ENCODE peak calls at places on chromosome 18, in four cellular contexts. S is adrenal gland, H is NB4, T is A549. F is an unnamed sample.

GRCh38 chr18:77090546-77091200 is 41.9 kb downstream of the MBP start:
- DNase-seq in S (no peak), H (no peak), T (no peak), F (no peak)

GRCh38 chr18:51300912-51301311 is 103.4 kb upstream of the MEX3C start:
- DNase-seq in S (no peak), H (no peak), T (no peak), F (no peak)

GRCh38 chr18:58307441-58307840 is 263.4 kb downstream of the NEDD4L start:
- DNase-seq in S (no peak), H (no peak), T (no peak), F (no peak)

GRCh38 chr18:38369772-38370690 is 804.4 kb upstream of the CELF4 start:
- DNase-seq in S (no peak), H (no peak), T (no peak), F (no peak)

GRCh38 chr18:79485788-79486355 is 90.1 kb downstream of the NFATC1 start:
- DNase-seq in S (no peak), H (peak), T (no peak), F (no peak)

GRCh38 chr18:23926590-23926989 is 88.0 kb upstream of the TTC39C start:
- DNase-seq in S (no peak), H (no peak), T (no peak), F (no peak)

GRCh38 chr18:49648326-49648725 is 86.5 kb downstream of the LIPG start:
- DNase-seq in S (no peak), H (no peak), T (no peak), F (no peak)

GRCh38 chr18:34591920-34592444 is 118.1 kb upstream of the DTNA start:
- DNase-seq in S (no peak), H (no peak), T (no peak), F (no peak)

GRCh38 chr18:47968721-47969120 is 38.3 kb upstream of the SMAD2 start:
- DNase-seq in S (no peak), H (no peak), T (peak), F (no peak)

GRCh38 chr18:70333757-70334156 is 44.9 kb downstream of the SOCS6 start:
- DNase-seq in S (no peak), H (no peak), T (peak), F (no peak)

GRCh38 chr18:51192026-51192425 is 5.5 kb downstream of the MEX3C start:
- DNase-seq in S (no peak), H (no peak), T (no peak), F (no peak)

GRCh38 chr18:10245517-10246175 is 208.8 kb upstream of the APCDD1 start:
- DNase-seq in S (no peak), H (no peak), T (no peak), F (no peak)

GRCh38 chr18:3983351-3983969 is 471.6 kb downstream of the DLGAP1 start:
- DNase-seq in S (no peak), H (no peak), T (peak), F (no peak)

GRCh38 chr18:55783921-55784320 is 195.9 kb upstream of the TCF4 start:
- DNase-seq in S (no peak), H (no peak), T (no peak), F (no peak)

GRCh38 chr18:34659579-34660517 is 50.2 kb upstream of the DTNA start:
- DNase-seq in S (peak), H (peak), T (peak), F (no peak)

GRCh38 chr18:59950215-59950944 is 50.6 kb downstream of the PMAIP1 start:
- DNase-seq in S (no peak), H (no peak), T (no peak), F (no peak)

GRCh38 chr18:80245781-80246655 is 1.3 kb downstream of the PARD6G start:
- DNase-seq in S (no peak), H (no peak), T (no peak), F (no peak)

GRCh38 chr18:23253630-23254029 is 118.3 kb downstream of the CABLES1 start:
- DNase-seq in S (no peak), H (no peak), T (no peak), F (no peak)

GRCh38 chr18:6413554-6414117 is 1.1 kb downstream of the L3MBTL4 start:
- DNase-seq in S (peak), H (no peak), T (no peak), F (no peak)

GRCh38 chr18:6412933-6413472 is 1.7 kb downstream of the L3MBTL4 start:
- DNase-seq in S (no peak), H (no peak), T (no peak), F (no peak)

GRCh38 chr18:6414723-6415362 is at the start of gene L3MBTL4:
- DNase-seq in S (peak), H (no peak), T (no peak), F (peak)

GRCh38 chr18:6411367-6411766 is 3.3 kb downstream of the L3MBTL4 start:
- DNase-seq in S (no peak), H (no peak), T (no peak), F (no peak)

GRCh38 chr18:6414118-6414722 is 491 bp downstream of the L3MBTL4 start:
- DNase-seq in S (peak), H (no peak), T (no peak), F (peak)
- TF ChIP-seq POLR2A in S (peak), H (no peak), T (no peak), F (no peak)

DNA sequence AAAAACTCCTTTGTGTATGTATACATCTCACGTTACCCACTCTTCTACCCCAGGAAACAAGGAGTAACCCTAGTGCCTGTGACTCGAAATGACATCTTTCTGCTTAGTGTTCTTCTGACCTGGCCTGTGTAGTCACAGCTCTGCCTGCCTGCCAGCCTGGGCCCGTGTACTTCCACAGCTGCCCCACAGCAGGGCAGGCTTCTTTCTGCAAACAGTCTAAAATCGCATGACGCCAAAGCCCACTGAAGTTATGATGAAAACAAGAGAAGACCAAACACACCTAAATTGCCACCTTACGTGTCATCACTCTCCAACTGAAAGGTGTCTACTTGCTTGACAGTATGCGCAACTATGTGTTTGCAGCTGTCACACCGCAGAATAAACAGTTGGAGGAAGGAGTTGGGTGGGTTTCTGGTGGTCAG is 1.5 kb downstream of the GAREM1 start:
- DNase-seq in S (peak), H (no peak), T (peak), F (no peak)
- TF ChIP-seq POLR2A in S (peak), H (no peak), T (no peak), F (no peak)

GRCh38 chr18:54689319-54689718 is 98.3 kb downstream of the DYNAP start:
- DNase-seq in S (no peak), H (no peak), T (no peak), F (no peak)
- TF ChIP-seq POLR2A in S (no peak), H (no peak), T (no peak), F (no peak)

DNA sequence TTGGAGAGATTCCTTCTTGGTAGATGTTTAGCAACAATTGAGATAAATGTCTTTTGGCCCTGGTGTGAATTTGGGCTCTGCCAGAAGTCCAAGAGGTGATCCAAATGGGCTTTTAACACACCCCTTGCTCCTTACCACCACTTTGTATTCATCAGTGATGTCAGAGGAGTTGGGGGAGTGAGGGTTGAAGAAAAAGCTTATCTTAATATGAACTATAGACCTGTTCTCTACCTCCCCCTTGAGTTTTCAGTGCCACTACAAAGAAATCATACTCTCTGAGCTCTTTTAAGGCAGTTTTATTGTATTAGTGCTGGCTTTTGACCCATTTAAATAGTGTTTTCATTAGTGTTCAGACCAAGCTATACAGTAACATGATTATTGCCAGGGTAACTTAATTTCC is 229.1 kb downstream of the PHLPP1 start:
- DNase-seq in S (no peak), H (no peak), T (peak), F (no peak)
- TF ChIP-seq POLR2A in S (no peak), H (no peak), T (no peak), F (no peak)

GRCh38 chr18:75209129-75209951 is at the start of gene PTGR3:
- DNase-seq in S (peak), H (peak), T (peak), F (peak)
- TF ChIP-seq POLR2A in S (peak), H (peak), T (peak), F (peak)

GRCh38 chr18:74200780-74201179 is 52.5 kb downstream of the TIMM21 start:
- DNase-seq in S (no peak), H (no peak), T (no peak), F (no peak)

GRCh38 chr18:74194691-74195090 is 46.4 kb downstream of the TIMM21 start:
- DNase-seq in S (no peak), H (no peak), T (no peak), F (no peak)

GRCh38 chr18:74196220-74197119 is 48.1 kb downstream of the TIMM21 start:
- DNase-seq in S (peak), H (peak), T (peak), F (peak)

GRCh38 chr18:74198453-74198852 is 50.1 kb downstream of the TIMM21 start:
- DNase-seq in S (no peak), H (no peak), T (no peak), F (no peak)

GRCh38 chr18:74197705-74198341 is 49.5 kb downstream of the TIMM21 start:
- DNase-seq in S (no peak), H (no peak), T (no peak), F (no peak)
- TF ChIP-seq POLR2A in S (no peak), H (no peak), T (no peak), F (no peak)

DNA sequence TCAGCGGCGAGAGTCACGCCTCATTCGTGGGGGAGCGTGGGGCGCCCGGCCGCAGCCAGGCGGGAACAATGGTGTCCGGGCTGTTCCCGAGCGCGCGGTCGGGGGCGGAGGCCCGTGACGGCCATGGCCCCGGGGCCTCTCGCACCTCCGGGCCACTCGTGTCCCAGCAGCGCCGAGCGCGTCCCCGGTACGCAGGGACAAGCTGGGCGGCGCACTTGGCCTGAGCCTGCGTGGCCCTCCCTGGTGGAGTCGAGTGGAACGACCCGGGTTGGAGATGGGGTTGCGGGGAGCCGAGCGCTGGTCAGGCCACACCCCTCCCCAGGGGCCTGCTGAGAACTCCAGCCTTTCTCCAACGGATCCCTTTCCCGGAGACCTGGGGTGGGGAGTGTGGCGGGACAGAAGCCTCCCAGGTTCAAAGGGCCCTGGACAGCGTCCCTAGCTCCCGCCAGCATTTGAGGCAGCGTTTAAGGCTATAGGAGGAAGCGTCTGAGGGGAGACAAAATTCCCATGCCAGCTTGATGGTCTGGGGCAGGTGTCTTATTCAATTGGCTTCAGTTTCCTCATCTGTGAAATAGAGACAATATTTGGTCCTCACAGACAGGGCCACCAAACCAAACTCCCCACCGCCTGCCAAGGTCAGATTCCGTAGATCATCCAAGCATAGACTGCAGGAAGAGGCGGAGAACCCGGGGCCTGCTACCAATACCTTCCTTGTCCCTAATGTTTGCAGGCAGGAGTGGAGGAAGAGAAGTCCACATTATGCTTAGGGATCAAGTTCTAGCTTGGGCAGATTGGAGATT is 545 bp downstream of the CNDP2 start:
- DNase-seq in S (peak), H (peak), T (peak), F (no peak)
- TF ChIP-seq POLR2A in S (peak), H (no peak), T (no peak), F (no peak)

F was measured in GM12891.